ENCODE peak calls at places on chromosomes 3 and 15, in ten cellular contexts. Z is HL-60; T is AG09319; U is NCI-H345; N is activated naive CD4-positive, alpha-beta T cell treated with anti-CD3 and anti-CD28 coated beads, Interleukin-2, amount 10 ng/mL, durations not matched to agents 7 days and 5 days; Y is effector memory CD4-positive, alpha-beta T cell; M is pancreas; D is adipocyte; B is activated CD8-positive, alpha-beta memory T cell treated with anti-CD3 and anti-CD28 coated beads for 24 hours; S is kidney tubule cell. O is an unnamed sample.
A peak's percentile ranks its signal among the peaks of the same experiment; 100 is the strongest.

GRCh38 chr15:41988896-41989572 is 16.7 kb upstream of the EHD4 start:
- DNase-seq in Z (no peak), U (no peak), T (no peak), S (no peak), D (no peak), B (no peak), M (no peak), Y (no peak), N (no peak), O (no peak)

GRCh38 chr3:16399473-16399872 is 114.0 kb downstream of the RFTN1 start:
- DNase-seq in M (no peak), S (peak; percentile 94), U (no peak), N (no peak), Z (no peak), D (peak; percentile 84), Y (no peak), B (no peak), T (peak; percentile 61), O (peak; percentile 18)

GRCh38 chr15:40830884-40831283 is 2.4 kb upstream of the PPP1R14D start:
- DNase-seq in N (no peak), B (no peak), M (no peak), Y (no peak), T (no peak), Z (no peak), D (no peak), S (no peak), U (peak; percentile 96), O (no peak)

GRCh38 chr15:96390986-96391385 is 60.5 kb downstream of the NR2F2 start:
- DNase-seq in B (no peak), U (no peak), T (no peak), D (no peak), Y (no peak), Z (no peak), S (peak; percentile 43), M (no peak), N (no peak), O (no peak)

GRCh38 chr15:44159492-44159891 is 35.6 kb downstream of the FRMD5 start:
- DNase-seq in S (peak; percentile 92), B (no peak), N (no peak), M (no peak), Z (no peak), U (no peak), T (no peak), Y (no peak), D (no peak), O (no peak)

GRCh38 chr3:175941352-175941751 is 1082.2 kb downstream of the NAALADL2 start:
- DNase-seq in Y (no peak), U (no peak), B (no peak), D (no peak), Z (no peak), S (peak; percentile 39), M (no peak), N (no peak), T (no peak), O (no peak)

GRCh38 chr3:133882986-133883586 is 12.6 kb downstream of the RAB6B start:
- DNase-seq in S (no peak), D (no peak), Y (no peak), Z (no peak), N (no peak), B (peak; percentile 32), T (no peak), M (no peak), U (no peak), O (no peak)

GRCh38 chr3:41202834-41203345 is 3.6 kb downstream of the CTNNB1 start:
- DNase-seq in S (peak; percentile 66), B (no peak), Y (no peak), D (peak; percentile 76), Z (no peak), M (no peak), N (no peak), T (no peak), U (peak; percentile 41), O (peak; percentile 51)

GRCh38 chr15:50825946-50826345 is 60.4 kb upstream of the SPPL2A start:
- DNase-seq in N (no peak), M (no peak), B (no peak), U (no peak), T (peak; percentile 7), S (no peak), D (no peak), Y (no peak), Z (no peak), O (no peak)

GRCh38 chr3:184015381-184016019 is 2.2 kb downstream of the ABCC5 start:
- DNase-seq in Y (no peak), B (no peak), U (no peak), S (no peak), Z (no peak), N (no peak), D (no peak), M (no peak), T (no peak), O (peak; percentile 9)

GRCh38 chr3:135792174-135792573 is 173.4 kb upstream of the PPP2R3A start:
- DNase-seq in N (no peak), D (no peak), B (no peak), U (no peak), Z (no peak), Y (no peak), M (no peak), S (no peak), T (no peak), O (no peak)

GRCh38 chr3:43810797-43811196 is 120.1 kb downstream of the ABHD5 start:
- DNase-seq in Z (no peak), T (no peak), S (peak; percentile 12), D (no peak), U (no peak), M (no peak), B (no peak), N (no peak), Y (no peak), O (no peak)